ENCODE peak calls at places on chromosomes 4 and X, in five cellular contexts. H is EL, L is iPS-NIHi11, R is epithelial cell of esophagus, Z is neural crest cell. Q is an unnamed sample.

GRCh38 chr4:128718793-128719192 is 90.7 kb upstream of the JADE1 start:
- DNase-seq in Z (no peak), H (peak), L (no peak), R (no peak), Q (no peak)

GRCh38 chr4:123671633-123672404 is 275.2 kb downstream of the SPRY1 start:
- DNase-seq in H (no peak), Z (no peak), R (no peak), L (no peak), Q (no peak)

GRCh38 chrX:68826113-68826980 is 2.5 kb upstream of the EFNB1 start:
- DNase-seq in H (no peak), R (peak), Z (no peak), L (no peak), Q (no peak)

GRCh38 chr4:156557962-156558361 is 413.6 kb downstream of the PDGFC start:
- DNase-seq in L (no peak), H (no peak), R (no peak), Z (no peak), Q (no peak)

GRCh38 chr4:185357220-185357619 is 38.5 kb downstream of the LRP2BP start:
- DNase-seq in H (no peak), R (no peak), Z (no peak), L (no peak), Q (no peak)

GRCh38 chr4:115720611-115721010 is 607.2 kb upstream of the NDST4 start:
- DNase-seq in Z (no peak), L (no peak), R (peak), H (no peak), Q (peak)

GRCh38 chr4:4392501-4393183 is 5.7 kb downstream of the NSG1 start:
- DNase-seq in R (peak), H (no peak), Z (no peak), L (no peak), Q (peak)

GRCh38 chr4:119204898-119205297 is 7.6 kb upstream of the USP53 start:
- DNase-seq in R (no peak), H (no peak), L (no peak), Z (no peak), Q (no peak)

GRCh38 chr4:75781328-75781727 is 57.0 kb downstream of the USO1 start:
- DNase-seq in Z (no peak), L (no peak), H (peak), R (peak), Q (no peak)

GRCh38 chr4:154640999-154641398 is 28.5 kb upstream of the FGG start:
- DNase-seq in R (no peak), L (no peak), Z (no peak), H (no peak), Q (no peak)

GRCh38 chr4:57061395-57061794 is 48.8 kb downstream of the IGFBP7 start:
- DNase-seq in Z (no peak), H (peak), R (peak), L (no peak), Q (no peak)

GRCh38 chrX:150587585-150588503 is 19.4 kb downstream of the MTM1 start:
- DNase-seq in R (peak), H (peak), L (peak), Z (no peak), Q (no peak)

GRCh38 chr4:4358093-4358840 is 28.6 kb upstream of the NSG1 start:
- DNase-seq in R (no peak), Z (no peak), L (no peak), H (no peak), Q (no peak)

GRCh38 chr4:157115613-157116340 is 39.8 kb downstream of the GLRB start:
- DNase-seq in L (no peak), R (peak), H (peak), Z (no peak), Q (peak)

GRCh38 chrX:137432609-137433008 is 133.3 kb upstream of the ZIC3 start:
- DNase-seq in Z (no peak), H (no peak), R (peak), L (peak), Q (no peak)

GRCh38 chr4:161256716-161257115 is 907.1 kb downstream of the FSTL5 start:
- DNase-seq in R (peak), L (no peak), Z (no peak), H (no peak), Q (no peak)

GRCh38 chr4:53307819-53308773 is 57.8 kb downstream of the SCFD2 start:
- DNase-seq in H (no peak), L (no peak), Z (no peak), R (no peak), Q (no peak)

GRCh38 chr4:124275-125081 is at the start of gene ZNF718:
- DNase-seq in R (peak), Z (peak), H (peak), L (peak), Q (peak)

GRCh38 chrX:19709812-19710518 is 177.4 kb downstream of the SH3KBP1 start:
- DNase-seq in L (no peak), H (peak), Z (no peak), R (peak), Q (peak)

GRCh38 chr4:120916937-120917336 is 5.6 kb downstream of the PRDM5 start:
- DNase-seq in H (no peak), Z (no peak), R (no peak), L (no peak), Q (no peak)

GRCh38 chr4:37601527-37601926 is 84.6 kb downstream of the RELL1 start:
- DNase-seq in Z (no peak), H (peak), L (no peak), R (peak), Q (no peak)

GRCh38 chr4:21276046-21276445 is 575.8 kb downstream of the PACRGL start:
- DNase-seq in R (no peak), L (no peak), H (no peak), Z (no peak), Q (no peak)

GRCh38 chrX:120308959-120309872 is 2.0 kb downstream of the TMEM255A start:
- DNase-seq in L (peak), H (peak), R (peak), Z (no peak), Q (peak)

GRCh38 chr4:93317571-93317970 is 511.0 kb upstream of the ATOH1 start:
- DNase-seq in Z (no peak), R (peak), L (no peak), H (no peak), Q (peak)

GRCh38 chr4:4720671-4721070 is 138.8 kb upstream of the MSX1 start:
- DNase-seq in H (no peak), L (no peak), R (no peak), Z (no peak), Q (no peak)

GRCh38 chr4:81319657-81320056 is 104.6 kb upstream of the PRKG2 start:
- DNase-seq in Z (no peak), H (no peak), R (no peak), L (no peak), Q (no peak)

GRCh38 chr4:142567620-142568451 is 278.3 kb downstream of the INPP4B start:
- DNase-seq in R (peak), L (no peak), H (no peak), Z (no peak), Q (no peak)

GRCh38 chr4:6548201-6548881 is 26.6 kb upstream of the MAN2B2 start:
- DNase-seq in L (peak), R (peak), H (peak), Z (peak), Q (peak)

GRCh38 chr4:103011378-103012025 is 8.0 kb downstream of the SLC9B1 start:
- DNase-seq in R (peak), Z (no peak), L (no peak), H (peak), Q (peak)

GRCh38 chr4:17368408-17368807 is 143.5 kb downstream of the QDPR start:
- DNase-seq in L (no peak), Z (no peak), H (no peak), R (peak), Q (no peak)

GRCh38 chr4:1577818-1578217 is 106.3 kb downstream of the FAM53A start:
- DNase-seq in Z (no peak), R (no peak), L (no peak), H (no peak), Q (no peak)